ENCODE peak calls at places on chromosomes 3 and 15, in nine cellular contexts. P, X, S, D, H, Q, F, Y and T are unnamed samples.

GRCh38 chr3:150547045-150547753 is 612 bp downstream of the EIF2A start:
- DNase-seq in P (no peak), X (peak), S (no peak), D (no peak), H (no peak), Q (no peak), F (peak), Y (no peak), T (no peak)

GRCh38 chr15:67091073-67091965 is 25.9 kb downstream of the SMAD3 start:
- DNase-seq in P (no peak), X (peak), S (peak), D (peak), H (no peak), Q (no peak), F (peak), Y (no peak), T (no peak)

GRCh38 chr15:97960364-97961066 is at the start of gene ARRDC4:
- DNase-seq in P (peak), X (peak), S (peak), D (peak), H (peak), Q (peak), F (peak), Y (peak), T (peak)

GRCh38 chr3:60304103-60304502 is 947.1 kb downstream of the FHIT start:
- DNase-seq in P (no peak), X (peak), S (no peak), D (no peak), H (no peak), Q (no peak), F (no peak), Y (no peak), T (no peak)

GRCh38 chr3:147313513-147313912 is 92.8 kb downstream of the ZIC4 start:
- DNase-seq in P (no peak), X (no peak), S (no peak), D (no peak), H (no peak), Q (no peak), F (no peak), Y (no peak), T (no peak)

GRCh38 chr15:65095011-65095746 is 18.6 kb downstream of the KBTBD13 start:
- DNase-seq in P (no peak), X (no peak), S (no peak), D (no peak), H (peak), Q (no peak), F (no peak), Y (no peak), T (no peak)

GRCh38 chr3:30401971-30402370 is 204.4 kb upstream of the TGFBR2 start:
- DNase-seq in P (no peak), X (no peak), S (no peak), D (no peak), H (no peak), Q (no peak), F (peak), Y (no peak), T (no peak)

GRCh38 chr15:28273468-28273867 is 48.5 kb downstream of the HERC2 start:
- DNase-seq in P (no peak), X (no peak), S (no peak), D (no peak), H (no peak), Q (no peak), F (no peak), Y (no peak), T (no peak)

GRCh38 chr3:172315401-172316091 is 132.7 kb downstream of the GHSR start:
- DNase-seq in P (no peak), X (peak), S (no peak), D (no peak), H (no peak), Q (no peak), F (peak), Y (no peak), T (no peak)

GRCh38 chr3:31522152-31522551 is 10.6 kb upstream of the STT3B start:
- DNase-seq in P (peak), X (peak), S (no peak), D (no peak), H (no peak), Q (no peak), F (no peak), Y (no peak), T (no peak)

GRCh38 chr3:151265866-151266265 is 12.5 kb downstream of the P2RY14 start:
- DNase-seq in P (no peak), X (no peak), S (no peak), D (no peak), H (no peak), Q (no peak), F (no peak), Y (no peak), T (no peak)

GRCh38 chr3:122688996-122689395 is 8.4 kb downstream of the PARP14 start:
- DNase-seq in P (no peak), X (no peak), S (no peak), D (no peak), H (no peak), Q (no peak), F (peak), Y (no peak), T (no peak)

GRCh38 chr3:74862501-74862900 is 248.0 kb upstream of the CNTN3 start:
- DNase-seq in P (no peak), X (no peak), S (no peak), D (no peak), H (no peak), Q (no peak), F (no peak), Y (no peak), T (no peak)